ENCODE peak calls at places on chromosomes 7 and 10, in ten cellular contexts. O is right atrium auricular region; W is ovary; E is CD4-positive, CD25-positive, alpha-beta regulatory T cell; G is tibial artery; D is prostate gland; H is naive thymus-derived CD4-positive, alpha-beta T cell; M is CD8-positive, alpha-beta T cell; I is heart left ventricle; T is heart right ventricle. C is an unnamed sample. For H3K9me3, the result is how much of the 10 kb centered on the place peaks cover.

GRCh38 chr7:13291010-13291409 is 603.6 kb downstream of the ARL4A start:
- DNase-seq in W (no peak), T (no peak), G (no peak), I (no peak), O (no peak), D (no peak), E (no peak), H (no peak), M (no peak), C (no peak)

GRCh38 chr10:6347391-6347951 is 144.7 kb downstream of the PFKFB3 start:
- DNase-seq in E (no peak), G (no peak), M (peak), T (no peak), H (no peak), D (no peak), W (no peak), I (no peak), O (no peak), C (no peak)

GRCh38 chr7:46147871-46148270 is 226.8 kb upstream of the IGFBP3 start:
- DNase-seq in H (no peak), G (no peak), O (no peak), M (no peak), T (no peak), W (no peak), D (no peak), I (no peak), E (no peak), C (no peak)

GRCh38 chr7:124276005-124276606 is 243.2 kb upstream of the TMEM229A start:
- DNase-seq in G (no peak), I (no peak), D (no peak), M (no peak), T (no peak), E (no peak), H (no peak), W (no peak), O (no peak), C (peak)

GRCh38 chr7:157527235-157527634 is 190.4 kb downstream of the DNAJB6 start:
- DNase-seq in T (no peak), H (no peak), M (no peak), I (no peak), G (no peak), W (peak), D (no peak), E (no peak), O (no peak), C (no peak)

GRCh38 chr10:101495324-101495925 is 92.6 kb downstream of the POLL start:
- DNase-seq in M (no peak), E (no peak), D (no peak), G (no peak), W (no peak), O (no peak), H (no peak), I (no peak), T (no peak), C (peak)

GRCh38 chr10:85319826-85320225 is 991.4 kb downstream of the CCSER2 start:
- DNase-seq in E (no peak), H (no peak), I (peak), D (no peak), O (no peak), G (no peak), W (no peak), T (peak), M (no peak), C (no peak)

GRCh38 chr7:1385809-1386622 is 73.3 kb downstream of the MICALL2 start:
- DNase-seq in T (no peak), O (no peak), I (no peak), E (no peak), H (no peak), D (no peak), M (no peak), W (no peak), G (no peak), C (no peak)

GRCh38 chr7:141045126-141045841 is 28.6 kb upstream of the TMEM178B start:
- DNase-seq in H (no peak), O (no peak), W (no peak), G (no peak), T (no peak), I (no peak), M (no peak), E (no peak), D (no peak), C (no peak)

GRCh38 chr7:50653116-50653854 is 88.1 kb upstream of the DDC start:
- DNase-seq in T (no peak), E (no peak), O (peak), M (no peak), D (no peak), I (no peak), G (peak), H (no peak), W (peak), C (no peak)

GRCh38 chr7:136086712-136087111 is 109.6 kb upstream of the MTPN start:
- DNase-seq in T (peak), H (peak), M (no peak), D (peak), E (peak), O (peak), G (peak), W (peak), I (no peak), C (peak)

DNA sequence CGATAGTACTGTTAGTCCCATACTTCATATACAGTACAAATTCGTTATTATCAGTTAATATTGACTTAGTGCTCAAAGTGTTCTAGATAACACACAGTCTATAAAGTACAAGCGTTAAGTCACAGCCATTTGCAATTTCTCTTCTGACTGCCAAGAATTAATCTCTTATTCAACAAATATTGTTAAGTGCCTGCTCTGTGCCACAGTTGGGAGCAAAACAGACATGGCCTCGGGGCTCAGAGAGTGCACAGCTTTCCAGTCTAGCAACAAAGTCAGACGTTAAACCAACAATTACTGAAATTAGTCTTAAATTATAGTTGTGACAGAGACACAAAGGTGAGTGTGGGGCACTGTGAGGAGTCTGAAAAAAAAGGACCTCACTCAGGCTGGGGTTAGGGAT is 113.0 kb upstream of the DPP6 start:
- DNase-seq in H (no peak), T (no peak), O (no peak), E (no peak), M (no peak), I (no peak), D (no peak), W (no peak), G (no peak), C (no peak)
- H3K9me3 ChIP-seq in H (under half), T (under half), O (under half), E (under half), M (under half), I (under half), D (under half), W (under half), G (under half), C (under half)

GRCh38 chr7:23715099-23715498 is 5.1 kb downstream of the STK31 start:
- DNase-seq in H (no peak), I (no peak), E (no peak), M (no peak), T (no peak), D (no peak), W (no peak), O (no peak), G (no peak), C (no peak)
- H3K27ac ChIP-seq in H (no peak), I (no peak), E (no peak), M (no peak), T (no peak), D (no peak), W (no peak), O (no peak), G (no peak), C (no peak)

GRCh38 chr7:98616381-98617050 is 569 bp upstream of the NPTX2 start:
- DNase-seq in W (no peak), I (no peak), E (no peak), H (no peak), G (no peak), D (no peak), M (no peak), T (no peak), O (no peak), C (no peak)

GRCh38 chr7:98617960-98618418 is 904 bp downstream of the NPTX2 start:
- DNase-seq in E (no peak), T (no peak), H (no peak), G (no peak), M (no peak), O (no peak), D (no peak), W (no peak), I (peak), C (no peak)

GRCh38 chr7:98619450-98620321 is 2.6 kb downstream of the NPTX2 start:
- DNase-seq in I (no peak), O (no peak), T (peak), E (no peak), M (no peak), D (no peak), W (no peak), H (no peak), G (no peak), C (no peak)

GRCh38 chr7:98617051-98617959 is at the start of gene NPTX2:
- DNase-seq in E (no peak), D (peak), W (no peak), G (no peak), H (no peak), T (peak), I (peak), O (no peak), M (no peak), C (no peak)

GRCh38 chr7:98618786-98619185 is 1.7 kb downstream of the NPTX2 start:
- DNase-seq in E (no peak), G (no peak), W (no peak), O (no peak), T (no peak), I (no peak), M (no peak), H (no peak), D (no peak), C (no peak)
- H3K4me3 ChIP-seq in E (no peak), G (peak), W (no peak), O (no peak), T (no peak), I (no peak), M (no peak), H (no peak), D (no peak), C (no peak)

DNA sequence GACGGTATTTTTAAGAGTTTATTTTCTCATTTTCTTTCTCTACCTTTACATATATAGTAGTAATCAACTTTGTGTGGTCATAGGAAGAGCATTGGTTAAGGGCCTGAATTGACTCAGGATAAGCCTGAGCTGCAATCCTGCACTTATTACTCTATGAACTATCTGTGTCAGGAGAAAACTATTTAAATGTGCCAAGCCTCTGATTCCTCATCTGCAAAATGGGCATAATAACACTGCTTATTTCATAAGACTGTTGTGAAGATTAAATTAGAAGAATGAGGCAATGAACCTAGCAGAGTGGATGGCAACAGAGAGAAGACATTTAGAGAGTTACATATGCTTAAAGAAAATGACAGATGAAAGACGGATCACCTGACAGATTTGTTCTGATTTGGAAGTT is 175.5 kb downstream of the RELN start:
- DNase-seq in O (no peak), E (no peak), M (no peak), H (no peak), G (no peak), T (no peak), D (no peak), W (no peak), I (no peak), C (no peak)
- H3K9me3 ChIP-seq in O (under half), E (under half), M (under half), H (under half), G (under half), T (under half), D (under half), W (under half), I (under half), C (under half)

GRCh38 chr10:69739561-69739960 is 62.1 kb upstream of the COL13A1 start:
- DNase-seq in T (no peak), I (no peak), W (no peak), M (no peak), G (no peak), H (no peak), E (no peak), D (no peak), O (no peak), C (no peak)
- H3K27ac ChIP-seq in T (no peak), I (no peak), W (no peak), M (no peak), G (no peak), H (no peak), E (no peak), D (no peak), O (no peak), C (no peak)

DNA sequence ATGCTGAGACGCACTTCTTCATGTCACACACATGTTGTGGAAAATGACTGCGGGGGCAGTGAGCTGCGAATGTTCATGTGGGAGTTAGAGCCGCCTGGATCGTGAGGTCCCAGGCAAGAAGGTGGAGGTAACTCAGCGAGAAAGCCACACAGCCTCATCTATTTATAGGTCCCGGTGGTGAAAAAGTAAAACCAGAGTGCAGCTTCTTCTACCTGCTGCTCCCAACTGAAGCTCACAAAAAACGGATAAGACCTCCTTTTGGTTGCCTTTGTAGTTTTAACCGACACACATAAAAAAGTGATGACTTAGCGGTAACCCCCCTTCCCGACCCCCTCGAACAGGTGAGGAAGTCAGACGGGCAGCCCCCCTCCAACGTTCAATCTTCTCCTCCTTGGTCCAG is 276.9 kb downstream of the GATA3 start:
- DNase-seq in E (peak), T (no peak), I (no peak), M (no peak), D (no peak), W (no peak), H (peak), O (no peak), G (no peak), C (no peak)
- H3K4me3 ChIP-seq in E (peak), T (no peak), I (no peak), M (peak), D (no peak), W (no peak), H (peak), O (no peak), G (no peak), C (no peak)

GRCh38 chr10:1454428-1454827 is 282.9 kb downstream of the ADARB2 start:
- DNase-seq in O (peak), I (no peak), T (no peak), M (no peak), W (no peak), H (no peak), G (no peak), E (no peak), D (no peak), C (no peak)

GRCh38 chr10:1451362-1451888 is 285.9 kb downstream of the ADARB2 start:
- DNase-seq in E (no peak), I (no peak), O (no peak), T (no peak), G (no peak), W (no peak), H (no peak), M (no peak), D (no peak), C (no peak)

GRCh38 chr10:1452777-1453176 is 284.5 kb downstream of the ADARB2 start:
- DNase-seq in T (no peak), M (no peak), E (no peak), H (no peak), G (no peak), W (no peak), I (no peak), O (peak), D (no peak), C (no peak)

GRCh38 chr10:1449806-1450205 is 287.5 kb downstream of the ADARB2 start:
- DNase-seq in M (no peak), T (no peak), I (no peak), W (no peak), H (no peak), E (no peak), D (no peak), O (peak), G (no peak), C (no peak)

DNA sequence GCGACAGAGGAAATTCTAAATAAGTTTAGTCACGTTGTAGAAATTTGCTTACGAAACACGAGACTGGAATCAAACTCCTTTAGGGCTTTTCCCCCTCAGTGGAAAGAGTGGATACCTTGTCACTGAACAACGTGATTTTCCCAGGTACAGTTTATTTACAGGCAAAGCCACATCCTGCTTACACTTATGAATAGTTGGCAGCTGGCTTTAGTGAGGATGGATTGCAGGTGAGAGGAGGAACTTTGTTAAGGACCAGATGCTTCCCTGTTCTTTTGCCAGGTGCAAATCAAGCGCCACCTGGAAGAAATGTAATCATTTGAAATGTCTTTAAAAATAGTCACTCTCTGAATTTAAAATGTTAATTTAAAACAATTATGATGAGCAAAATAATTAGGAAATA is 282.4 kb downstream of the ADARB2 start:
- DNase-seq in D (no peak), I (no peak), H (no peak), W (no peak), G (no peak), M (no peak), T (no peak), O (no peak), E (no peak), C (no peak)
- H3K9me3 ChIP-seq in D (under half), I (under half), H (under half), W (under half), G (under half), M (under half), T (under half), O (under half), E (under half), C (under half)

GRCh38 chr10:120286280-120286679 is 170.7 kb upstream of the PLPP4 start:
- DNase-seq in W (no peak), T (no peak), I (no peak), M (no peak), G (no peak), H (no peak), D (no peak), O (no peak), E (no peak), C (no peak)
- H3K27ac ChIP-seq in W (no peak), T (no peak), I (no peak), M (no peak), G (no peak), H (no peak), D (no peak), O (no peak), E (no peak), C (no peak)

C was measured in SJCRH30.